ENCODE peak calls at places on chromosomes 7 and 10, in seven cellular contexts. One of them, this sample, is unnamed.

GRCh38 chr7:12827219-12827821 is 139.9 kb downstream of the ARL4A start:
- DNase-seq in upper lobe of right lung: no peak
- DNase-seq in tibial nerve: no peak
- DNase-seq in heart left ventricle: no peak
- DNase-seq in cardiac muscle cell: no peak
- DNase-seq in effector memory CD4-positive, alpha-beta T cell: no peak
- DNase-seq in aorta: no peak
- DNase-seq in this sample: no peak

GRCh38 chr10:116866066-116866465 is 16.8 kb downstream of the ENO4 start:
- DNase-seq in aorta: no peak
- DNase-seq in cardiac muscle cell: no peak
- DNase-seq in tibial nerve: no peak
- DNase-seq in upper lobe of right lung: no peak
- DNase-seq in effector memory CD4-positive, alpha-beta T cell: no peak
- DNase-seq in heart left ventricle: no peak
- DNase-seq in this sample: no peak

GRCh38 chr10:31836569-31837406 is 91.8 kb downstream of the ARHGAP12 start:
- DNase-seq in cardiac muscle cell: peak
- DNase-seq in tibial nerve: no peak
- DNase-seq in upper lobe of right lung: no peak
- DNase-seq in effector memory CD4-positive, alpha-beta T cell: no peak
- DNase-seq in heart left ventricle: no peak
- DNase-seq in aorta: no peak
- DNase-seq in this sample: no peak

GRCh38 chr7:4820968-4821471 is 40.8 kb downstream of the PAPOLB start:
- DNase-seq in effector memory CD4-positive, alpha-beta T cell: no peak
- DNase-seq in heart left ventricle: no peak
- DNase-seq in upper lobe of right lung: no peak
- DNase-seq in aorta: no peak
- DNase-seq in cardiac muscle cell: no peak
- DNase-seq in tibial nerve: no peak
- DNase-seq in this sample: no peak

GRCh38 chr10:28842321-28842720 is 165.0 kb downstream of the BAMBI start:
- DNase-seq in cardiac muscle cell: no peak
- DNase-seq in aorta: no peak
- DNase-seq in effector memory CD4-positive, alpha-beta T cell: no peak
- DNase-seq in upper lobe of right lung: no peak
- DNase-seq in tibial nerve: no peak
- DNase-seq in heart left ventricle: no peak
- DNase-seq in this sample: no peak

GRCh38 chr10:128324058-128324457 is 197.8 kb upstream of the MKI67 start:
- DNase-seq in tibial nerve: peak
- DNase-seq in aorta: no peak
- DNase-seq in cardiac muscle cell: peak
- DNase-seq in upper lobe of right lung: no peak
- DNase-seq in effector memory CD4-positive, alpha-beta T cell: no peak
- DNase-seq in heart left ventricle: no peak
- DNase-seq in this sample: peak

GRCh38 chr7:22945584-22945983 is 68.3 kb downstream of the HYCC1 start:
- DNase-seq in upper lobe of right lung: no peak
- DNase-seq in tibial nerve: no peak
- DNase-seq in heart left ventricle: no peak
- DNase-seq in effector memory CD4-positive, alpha-beta T cell: no peak
- DNase-seq in aorta: no peak
- DNase-seq in cardiac muscle cell: no peak
- DNase-seq in this sample: no peak

GRCh38 chr7:134873253-134873652 is 93.8 kb downstream of the CALD1 start:
- DNase-seq in tibial nerve: no peak
- DNase-seq in heart left ventricle: no peak
- DNase-seq in aorta: no peak
- DNase-seq in cardiac muscle cell: no peak
- DNase-seq in effector memory CD4-positive, alpha-beta T cell: no peak
- DNase-seq in upper lobe of right lung: no peak
- DNase-seq in this sample: no peak

GRCh38 chr10:94186722-94187121 is 176.0 kb downstream of the NOC3L start:
- DNase-seq in upper lobe of right lung: no peak
- DNase-seq in cardiac muscle cell: no peak
- DNase-seq in tibial nerve: no peak
- DNase-seq in aorta: no peak
- DNase-seq in effector memory CD4-positive, alpha-beta T cell: no peak
- DNase-seq in heart left ventricle: no peak
- DNase-seq in this sample: no peak

GRCh38 chr7:26443006-26443405 is 151.3 kb downstream of the SNX10 start:
- DNase-seq in heart left ventricle: no peak
- DNase-seq in effector memory CD4-positive, alpha-beta T cell: no peak
- DNase-seq in tibial nerve: no peak
- DNase-seq in cardiac muscle cell: no peak
- DNase-seq in upper lobe of right lung: no peak
- DNase-seq in aorta: no peak
- DNase-seq in this sample: no peak

GRCh38 chr10:45308707-45309106 is 6.7 kb downstream of the OR13A1 start:
- DNase-seq in cardiac muscle cell: peak
- DNase-seq in upper lobe of right lung: no peak
- DNase-seq in effector memory CD4-positive, alpha-beta T cell: no peak
- DNase-seq in heart left ventricle: no peak
- DNase-seq in tibial nerve: no peak
- DNase-seq in aorta: no peak
- DNase-seq in this sample: no peak

GRCh38 chr7:142563470-142563869 is 185.8 kb upstream of the PRSS1 start:
- DNase-seq in cardiac muscle cell: no peak
- DNase-seq in tibial nerve: no peak
- DNase-seq in effector memory CD4-positive, alpha-beta T cell: no peak
- DNase-seq in aorta: no peak
- DNase-seq in upper lobe of right lung: no peak
- DNase-seq in heart left ventricle: no peak
- DNase-seq in this sample: no peak

GRCh38 chr7:35268953-35269352 is 15.1 kb upstream of the TBX20 start:
- DNase-seq in cardiac muscle cell: no peak
- DNase-seq in effector memory CD4-positive, alpha-beta T cell: no peak
- DNase-seq in heart left ventricle: no peak
- DNase-seq in upper lobe of right lung: no peak
- DNase-seq in tibial nerve: no peak
- DNase-seq in aorta: no peak
- DNase-seq in this sample: no peak

GRCh38 chr7:98862716-98863420 is 6.9 kb downstream of the TMEM130 start:
- DNase-seq in tibial nerve: no peak
- DNase-seq in aorta: no peak
- DNase-seq in effector memory CD4-positive, alpha-beta T cell: no peak
- DNase-seq in cardiac muscle cell: no peak
- DNase-seq in heart left ventricle: no peak
- DNase-seq in upper lobe of right lung: no peak
- DNase-seq in this sample: no peak

GRCh38 chr10:3208481-3209406 is 36.2 kb upstream of the PITRM1 start:
- DNase-seq in cardiac muscle cell: no peak
- DNase-seq in upper lobe of right lung: no peak
- DNase-seq in tibial nerve: no peak
- DNase-seq in effector memory CD4-positive, alpha-beta T cell: no peak
- DNase-seq in heart left ventricle: no peak
- DNase-seq in aorta: no peak
- DNase-seq in this sample: no peak
- H3K27ac ChIP-seq in cardiac muscle cell: no peak
- H3K27ac ChIP-seq in upper lobe of right lung: no peak
- H3K27ac ChIP-seq in tibial nerve: no peak
- H3K27ac ChIP-seq in effector memory CD4-positive, alpha-beta T cell: no peak
- H3K27ac ChIP-seq in heart left ventricle: no peak
- H3K27ac ChIP-seq in aorta: no peak
- H3K27ac ChIP-seq in this sample: no peak

GRCh38 chr7:107998660-107999480 is 4.1 kb downstream of the LAMB1 start:
- DNase-seq in cardiac muscle cell: no peak
- DNase-seq in upper lobe of right lung: no peak
- DNase-seq in aorta: no peak
- DNase-seq in effector memory CD4-positive, alpha-beta T cell: no peak
- DNase-seq in heart left ventricle: no peak
- DNase-seq in tibial nerve: no peak
- DNase-seq in this sample: no peak

GRCh38 chr7:108001759-108002725 is 919 bp downstream of the LAMB1 start:
- DNase-seq in cardiac muscle cell: peak
- DNase-seq in upper lobe of right lung: no peak
- DNase-seq in effector memory CD4-positive, alpha-beta T cell: no peak
- DNase-seq in tibial nerve: no peak
- DNase-seq in aorta: peak
- DNase-seq in heart left ventricle: peak
- DNase-seq in this sample: no peak

GRCh38 chr7:107999814-108000560 is 3.0 kb downstream of the LAMB1 start:
- DNase-seq in upper lobe of right lung: no peak
- DNase-seq in heart left ventricle: no peak
- DNase-seq in aorta: no peak
- DNase-seq in tibial nerve: no peak
- DNase-seq in cardiac muscle cell: no peak
- DNase-seq in effector memory CD4-positive, alpha-beta T cell: no peak
- DNase-seq in this sample: no peak

GRCh38 chr7:108002726-108003590 is at the start of gene LAMB1:
- DNase-seq in effector memory CD4-positive, alpha-beta T cell: no peak
- DNase-seq in cardiac muscle cell: peak
- DNase-seq in upper lobe of right lung: peak
- DNase-seq in tibial nerve: peak
- DNase-seq in heart left ventricle: peak
- DNase-seq in aorta: peak
- DNase-seq in this sample: no peak

DNA sequence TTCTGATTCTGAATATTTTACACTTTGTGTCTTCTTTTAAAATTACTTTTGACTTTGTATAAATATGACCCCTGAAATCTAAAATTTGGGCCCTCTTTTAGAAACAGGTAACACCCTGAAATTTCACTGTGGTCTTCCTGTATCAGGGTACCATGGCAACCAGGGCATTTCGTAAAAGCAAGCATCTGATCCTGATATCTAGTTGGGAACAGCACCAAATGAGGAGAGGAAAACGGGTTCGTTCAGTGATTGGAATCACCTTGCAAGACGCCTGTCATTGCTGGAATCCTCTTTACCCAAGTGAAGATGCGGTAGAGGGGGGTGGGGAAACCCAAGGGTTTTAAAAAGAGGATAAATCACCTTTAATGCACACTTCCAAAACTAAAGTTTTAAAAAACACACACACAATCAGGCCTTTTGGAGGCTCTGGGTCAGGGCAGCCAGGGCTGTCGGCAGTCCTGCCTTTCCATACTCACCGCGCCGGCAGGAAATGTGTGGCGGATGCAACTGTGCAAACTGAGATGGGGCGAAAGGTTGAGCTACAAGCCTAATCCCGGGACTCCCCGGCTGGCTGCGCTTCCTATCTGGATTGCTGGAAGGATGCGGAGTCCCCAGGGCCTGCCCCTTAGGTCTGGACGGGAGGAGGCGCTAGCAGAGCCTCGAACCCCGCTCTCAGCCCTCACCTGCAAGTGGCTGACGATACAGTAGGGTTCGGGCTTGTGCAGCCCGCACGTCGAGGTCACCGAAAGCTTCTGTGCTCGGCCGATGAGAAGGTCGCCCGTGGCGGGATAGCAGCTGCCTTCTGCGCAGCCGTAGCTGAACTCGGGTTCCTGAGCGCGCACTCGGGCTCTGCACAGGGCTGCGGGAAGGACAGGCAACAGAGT is 1.8 kb downstream of the LAMB1 start:
- DNase-seq in aorta: peak
- DNase-seq in heart left ventricle: peak
- DNase-seq in tibial nerve: no peak
- DNase-seq in effector memory CD4-positive, alpha-beta T cell: no peak
- DNase-seq in upper lobe of right lung: peak
- DNase-seq in cardiac muscle cell: peak
- DNase-seq in this sample: no peak
- H3K27ac ChIP-seq in aorta: no peak
- H3K27ac ChIP-seq in heart left ventricle: peak
- H3K27ac ChIP-seq in tibial nerve: peak
- H3K27ac ChIP-seq in effector memory CD4-positive, alpha-beta T cell: no peak
- H3K27ac ChIP-seq in upper lobe of right lung: peak
- H3K27ac ChIP-seq in cardiac muscle cell: no peak
- H3K27ac ChIP-seq in this sample: no peak

GRCh38 chr7:79244482-79244881 is 209.0 kb downstream of the MAGI2 start:
- DNase-seq in heart left ventricle: no peak
- DNase-seq in cardiac muscle cell: no peak
- DNase-seq in tibial nerve: no peak
- DNase-seq in effector memory CD4-positive, alpha-beta T cell: no peak
- DNase-seq in upper lobe of right lung: no peak
- DNase-seq in aorta: no peak
- DNase-seq in this sample: no peak
- H3K27ac ChIP-seq in heart left ventricle: no peak
- H3K27ac ChIP-seq in cardiac muscle cell: no peak
- H3K27ac ChIP-seq in tibial nerve: no peak
- H3K27ac ChIP-seq in effector memory CD4-positive, alpha-beta T cell: no peak
- H3K27ac ChIP-seq in upper lobe of right lung: no peak
- H3K27ac ChIP-seq in aorta: no peak
- H3K27ac ChIP-seq in this sample: no peak

GRCh38 chr10:60299390-60299778 is 90.3 kb downstream of the ANK3 start:
- DNase-seq in tibial nerve: no peak
- DNase-seq in upper lobe of right lung: no peak
- DNase-seq in heart left ventricle: no peak
- DNase-seq in cardiac muscle cell: no peak
- DNase-seq in aorta: no peak
- DNase-seq in effector memory CD4-positive, alpha-beta T cell: no peak
- DNase-seq in this sample: no peak

GRCh38 chr10:60303778-60304177 is 85.9 kb downstream of the ANK3 start:
- DNase-seq in aorta: no peak
- DNase-seq in heart left ventricle: no peak
- DNase-seq in tibial nerve: no peak
- DNase-seq in effector memory CD4-positive, alpha-beta T cell: no peak
- DNase-seq in cardiac muscle cell: no peak
- DNase-seq in upper lobe of right lung: no peak
- DNase-seq in this sample: no peak

GRCh38 chr10:60296073-60296472 is 93.6 kb downstream of the ANK3 start:
- DNase-seq in aorta: no peak
- DNase-seq in tibial nerve: no peak
- DNase-seq in effector memory CD4-positive, alpha-beta T cell: no peak
- DNase-seq in upper lobe of right lung: no peak
- DNase-seq in cardiac muscle cell: peak
- DNase-seq in heart left ventricle: no peak
- DNase-seq in this sample: no peak

GRCh38 chr10:60298408-60299389 is 91.0 kb downstream of the ANK3 start:
- DNase-seq in upper lobe of right lung: no peak
- DNase-seq in heart left ventricle: no peak
- DNase-seq in aorta: no peak
- DNase-seq in effector memory CD4-positive, alpha-beta T cell: no peak
- DNase-seq in cardiac muscle cell: no peak
- DNase-seq in tibial nerve: no peak
- DNase-seq in this sample: no peak

DNA sequence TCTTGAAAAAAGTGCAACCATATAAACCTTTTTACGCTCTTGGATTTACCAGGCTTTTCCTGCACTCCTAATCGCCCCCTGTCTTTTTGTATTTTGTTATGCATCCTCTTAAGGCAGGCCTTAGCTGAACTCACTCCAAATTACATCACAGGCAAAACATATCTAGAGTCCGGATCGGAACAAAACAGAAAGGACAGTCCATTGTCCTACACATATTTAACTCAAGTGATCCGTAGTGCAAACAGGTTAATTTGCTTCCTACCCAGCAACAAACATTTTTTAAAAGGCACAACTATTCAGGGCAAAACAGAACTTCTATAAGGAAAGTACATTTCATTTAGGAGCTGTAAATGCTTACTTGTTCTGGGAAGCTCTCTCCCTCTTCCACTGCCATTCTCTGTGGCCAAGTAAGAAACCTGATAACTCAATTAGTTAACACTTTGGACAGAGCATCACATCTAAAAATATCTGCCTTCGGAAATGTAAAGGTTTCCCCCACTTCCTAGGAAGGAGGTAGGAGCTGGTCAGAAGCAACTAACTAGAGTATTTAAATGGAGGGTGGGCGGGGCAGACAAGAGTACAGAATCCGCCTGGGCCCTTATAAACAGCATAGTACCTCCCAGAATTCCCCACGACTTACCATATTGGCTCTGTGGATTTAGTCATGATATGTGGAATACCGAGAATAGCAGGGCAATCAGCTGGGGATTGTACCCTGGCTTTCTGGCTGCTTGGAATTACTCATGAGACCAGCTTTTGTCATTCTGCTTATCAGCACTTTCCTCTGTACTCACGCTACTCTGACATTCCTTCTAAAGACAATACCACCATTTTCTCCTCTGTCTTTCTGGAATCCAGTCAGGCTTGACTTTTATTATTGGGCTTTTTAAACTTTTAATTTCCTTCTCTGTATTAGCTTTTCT is 89.5 kb downstream of the ANK3 start:
- DNase-seq in tibial nerve: no peak
- DNase-seq in upper lobe of right lung: no peak
- DNase-seq in cardiac muscle cell: peak
- DNase-seq in heart left ventricle: peak
- DNase-seq in aorta: no peak
- DNase-seq in effector memory CD4-positive, alpha-beta T cell: no peak
- DNase-seq in this sample: no peak
- H3K27ac ChIP-seq in tibial nerve: peak
- H3K27ac ChIP-seq in upper lobe of right lung: peak
- H3K27ac ChIP-seq in cardiac muscle cell: peak
- H3K27ac ChIP-seq in heart left ventricle: peak
- H3K27ac ChIP-seq in aorta: peak
- H3K27ac ChIP-seq in effector memory CD4-positive, alpha-beta T cell: no peak
- H3K27ac ChIP-seq in this sample: peak